ENCODE peak calls at places on chromosomes 16 and 17, in six cellular contexts. One of them, this sample, is unnamed.

GRCh38 chr16:66477028-66477515 is 50.0 kb downstream of the BEAN1 start:
- DNase-seq in HTR-8/SVneo: no peak
- DNase-seq in mesenchymal stem cell: no peak
- DNase-seq in HCEC 1CT: no peak
- DNase-seq in dorsolateral prefrontal cortex: no peak
- DNase-seq in activated naive CD8-positive, alpha-beta T cell treated with anti-CD3 and anti-CD28 coated beads for 36 hours: no peak
- DNase-seq in this sample: no peak

GRCh38 chr16:2762711-2763110 is 10.3 kb downstream of the SRRM2 start:
- DNase-seq in HTR-8/SVneo: no peak
- DNase-seq in mesenchymal stem cell: no peak
- DNase-seq in HCEC 1CT: no peak
- DNase-seq in dorsolateral prefrontal cortex: no peak
- DNase-seq in activated naive CD8-positive, alpha-beta T cell treated with anti-CD3 and anti-CD28 coated beads for 36 hours: no peak
- DNase-seq in this sample: no peak

GRCh38 chr17:74748279-74748528 is 224 bp upstream of the NHERF1 start:
- DNase-seq in HTR-8/SVneo: no peak
- DNase-seq in mesenchymal stem cell: no peak
- DNase-seq in HCEC 1CT: no peak
- DNase-seq in dorsolateral prefrontal cortex: no peak
- DNase-seq in activated naive CD8-positive, alpha-beta T cell treated with anti-CD3 and anti-CD28 coated beads for 36 hours: peak; percentile 98
- DNase-seq in this sample: no peak

GRCh38 chr17:44383363-44383762 is 6.1 kb downstream of the ITGA2B start:
- DNase-seq in HTR-8/SVneo: no peak
- DNase-seq in mesenchymal stem cell: no peak
- DNase-seq in HCEC 1CT: no peak
- DNase-seq in dorsolateral prefrontal cortex: peak; percentile 25
- DNase-seq in activated naive CD8-positive, alpha-beta T cell treated with anti-CD3 and anti-CD28 coated beads for 36 hours: no peak
- DNase-seq in this sample: no peak

GRCh38 chr17:56347646-56348045 is 194.4 kb downstream of the ANKFN1 start:
- DNase-seq in HTR-8/SVneo: no peak
- DNase-seq in mesenchymal stem cell: no peak
- DNase-seq in HCEC 1CT: no peak
- DNase-seq in dorsolateral prefrontal cortex: no peak
- DNase-seq in activated naive CD8-positive, alpha-beta T cell treated with anti-CD3 and anti-CD28 coated beads for 36 hours: no peak
- DNase-seq in this sample: no peak

GRCh38 chr16:30901201-30902069 is 5.0 kb downstream of the CTF1 start:
- DNase-seq in HTR-8/SVneo: no peak
- DNase-seq in mesenchymal stem cell: peak; percentile 22
- DNase-seq in HCEC 1CT: no peak
- DNase-seq in dorsolateral prefrontal cortex: no peak
- DNase-seq in activated naive CD8-positive, alpha-beta T cell treated with anti-CD3 and anti-CD28 coated beads for 36 hours: no peak
- DNase-seq in this sample: no peak

GRCh38 chr16:72042157-72042660 is 12.1 kb upstream of the HP start:
- DNase-seq in HTR-8/SVneo: no peak
- DNase-seq in mesenchymal stem cell: no peak
- DNase-seq in HCEC 1CT: no peak
- DNase-seq in dorsolateral prefrontal cortex: no peak
- DNase-seq in activated naive CD8-positive, alpha-beta T cell treated with anti-CD3 and anti-CD28 coated beads for 36 hours: no peak
- DNase-seq in this sample: no peak

GRCh38 chr16:81112453-81112852 is 16.3 kb upstream of the GCSH start:
- DNase-seq in HTR-8/SVneo: no peak
- DNase-seq in mesenchymal stem cell: no peak
- DNase-seq in HCEC 1CT: no peak
- DNase-seq in dorsolateral prefrontal cortex: no peak
- DNase-seq in activated naive CD8-positive, alpha-beta T cell treated with anti-CD3 and anti-CD28 coated beads for 36 hours: no peak
- DNase-seq in this sample: no peak

GRCh38 chr16:79717324-79717848 is 116.8 kb upstream of the MAF start:
- DNase-seq in HTR-8/SVneo: no peak
- DNase-seq in mesenchymal stem cell: peak; percentile 22
- DNase-seq in HCEC 1CT: no peak
- DNase-seq in dorsolateral prefrontal cortex: no peak
- DNase-seq in activated naive CD8-positive, alpha-beta T cell treated with anti-CD3 and anti-CD28 coated beads for 36 hours: no peak
- DNase-seq in this sample: no peak

GRCh38 chr16:88506723-88507122 is 53.6 kb downstream of the ZFPM1 start:
- DNase-seq in HTR-8/SVneo: no peak
- DNase-seq in mesenchymal stem cell: no peak
- DNase-seq in HCEC 1CT: no peak
- DNase-seq in dorsolateral prefrontal cortex: no peak
- DNase-seq in activated naive CD8-positive, alpha-beta T cell treated with anti-CD3 and anti-CD28 coated beads for 36 hours: no peak
- DNase-seq in this sample: no peak

GRCh38 chr17:63790057-63790456 is 16.1 kb downstream of the DDX42 start:
- DNase-seq in HTR-8/SVneo: no peak
- DNase-seq in mesenchymal stem cell: no peak
- DNase-seq in HCEC 1CT: no peak
- DNase-seq in dorsolateral prefrontal cortex: no peak
- DNase-seq in activated naive CD8-positive, alpha-beta T cell treated with anti-CD3 and anti-CD28 coated beads for 36 hours: no peak
- DNase-seq in this sample: no peak

GRCh38 chr17:74373838-74374606 is 6.7 kb downstream of the GPR142 start:
- DNase-seq in HTR-8/SVneo: no peak
- DNase-seq in mesenchymal stem cell: peak; percentile 2
- DNase-seq in HCEC 1CT: no peak
- DNase-seq in dorsolateral prefrontal cortex: peak; percentile 82
- DNase-seq in activated naive CD8-positive, alpha-beta T cell treated with anti-CD3 and anti-CD28 coated beads for 36 hours: no peak
- DNase-seq in this sample: no peak

GRCh38 chr16:70685061-70685937 is 554 bp downstream of the MTSS2 start:
- DNase-seq in HTR-8/SVneo: no peak
- DNase-seq in mesenchymal stem cell: peak; percentile 32
- DNase-seq in HCEC 1CT: no peak
- DNase-seq in dorsolateral prefrontal cortex: no peak
- DNase-seq in activated naive CD8-positive, alpha-beta T cell treated with anti-CD3 and anti-CD28 coated beads for 36 hours: peak; percentile 25
- DNase-seq in this sample: peak; percentile 63

GRCh38 chr17:49497147-49498036 is 2.3 kb downstream of the NGFR start:
- DNase-seq in HTR-8/SVneo: no peak
- DNase-seq in mesenchymal stem cell: peak; percentile 56
- DNase-seq in HCEC 1CT: peak; percentile 4
- DNase-seq in dorsolateral prefrontal cortex: no peak
- DNase-seq in activated naive CD8-positive, alpha-beta T cell treated with anti-CD3 and anti-CD28 coated beads for 36 hours: peak; percentile 9
- DNase-seq in this sample: peak; percentile 51

GRCh38 chr16:65315004-65315398 is 193.1 kb upstream of the CDH11 start:
- DNase-seq in HTR-8/SVneo: no peak
- DNase-seq in mesenchymal stem cell: no peak
- DNase-seq in HCEC 1CT: no peak
- DNase-seq in dorsolateral prefrontal cortex: no peak
- DNase-seq in activated naive CD8-positive, alpha-beta T cell treated with anti-CD3 and anti-CD28 coated beads for 36 hours: no peak
- DNase-seq in this sample: no peak

GRCh38 chr17:7916799-7917198 is 710 bp upstream of the RNF227 start:
- DNase-seq in HTR-8/SVneo: peak; percentile 21
- DNase-seq in mesenchymal stem cell: peak; percentile 2
- DNase-seq in HCEC 1CT: no peak
- DNase-seq in dorsolateral prefrontal cortex: no peak
- DNase-seq in activated naive CD8-positive, alpha-beta T cell treated with anti-CD3 and anti-CD28 coated beads for 36 hours: no peak
- DNase-seq in this sample: peak; percentile 47

GRCh38 chr17:72121164-72122001 is 563 bp downstream of the SOX9 start:
- DNase-seq in HTR-8/SVneo: no peak
- DNase-seq in mesenchymal stem cell: peak; percentile 76
- DNase-seq in HCEC 1CT: no peak
- DNase-seq in dorsolateral prefrontal cortex: peak; percentile 62
- DNase-seq in activated naive CD8-positive, alpha-beta T cell treated with anti-CD3 and anti-CD28 coated beads for 36 hours: no peak
- DNase-seq in this sample: peak; percentile 63

GRCh38 chr17:7109461-7110322 is 4.9 kb downstream of the ASGR2 start:
- DNase-seq in HTR-8/SVneo: no peak
- DNase-seq in mesenchymal stem cell: no peak
- DNase-seq in HCEC 1CT: no peak
- DNase-seq in dorsolateral prefrontal cortex: no peak
- DNase-seq in activated naive CD8-positive, alpha-beta T cell treated with anti-CD3 and anti-CD28 coated beads for 36 hours: no peak
- DNase-seq in this sample: no peak

GRCh38 chr16:62882552-62883221 is 846.4 kb upstream of the CDH8 start:
- DNase-seq in HTR-8/SVneo: no peak
- DNase-seq in mesenchymal stem cell: no peak
- DNase-seq in HCEC 1CT: no peak
- DNase-seq in dorsolateral prefrontal cortex: no peak
- DNase-seq in activated naive CD8-positive, alpha-beta T cell treated with anti-CD3 and anti-CD28 coated beads for 36 hours: no peak
- DNase-seq in this sample: no peak

GRCh38 chr16:85573696-85574641 is 39.2 kb upstream of the GSE1 start:
- DNase-seq in HTR-8/SVneo: no peak
- DNase-seq in mesenchymal stem cell: peak; percentile 78
- DNase-seq in HCEC 1CT: no peak
- DNase-seq in dorsolateral prefrontal cortex: no peak
- DNase-seq in activated naive CD8-positive, alpha-beta T cell treated with anti-CD3 and anti-CD28 coated beads for 36 hours: no peak
- DNase-seq in this sample: peak; percentile 87

GRCh38 chr17:74865504-74866197 is 6.0 kb upstream of the GRIN2C start:
- DNase-seq in HTR-8/SVneo: no peak
- DNase-seq in mesenchymal stem cell: no peak
- DNase-seq in HCEC 1CT: no peak
- DNase-seq in dorsolateral prefrontal cortex: no peak
- DNase-seq in activated naive CD8-positive, alpha-beta T cell treated with anti-CD3 and anti-CD28 coated beads for 36 hours: no peak
- DNase-seq in this sample: no peak

GRCh38 chr17:78301821-78302213 is 58.1 kb downstream of the SOCS3 start:
- DNase-seq in HTR-8/SVneo: no peak
- DNase-seq in mesenchymal stem cell: no peak
- DNase-seq in HCEC 1CT: no peak
- DNase-seq in dorsolateral prefrontal cortex: no peak
- DNase-seq in activated naive CD8-positive, alpha-beta T cell treated with anti-CD3 and anti-CD28 coated beads for 36 hours: no peak
- DNase-seq in this sample: no peak

GRCh38 chr17:19024101-19025078 is 19.8 kb upstream of the FAM83G start:
- DNase-seq in HTR-8/SVneo: no peak
- DNase-seq in mesenchymal stem cell: no peak
- DNase-seq in HCEC 1CT: no peak
- DNase-seq in dorsolateral prefrontal cortex: no peak
- DNase-seq in activated naive CD8-positive, alpha-beta T cell treated with anti-CD3 and anti-CD28 coated beads for 36 hours: no peak
- DNase-seq in this sample: no peak

GRCh38 chr17:27382025-27382424 is 74.2 kb upstream of the KSR1 start:
- DNase-seq in HTR-8/SVneo: no peak
- DNase-seq in mesenchymal stem cell: no peak
- DNase-seq in HCEC 1CT: no peak
- DNase-seq in dorsolateral prefrontal cortex: no peak
- DNase-seq in activated naive CD8-positive, alpha-beta T cell treated with anti-CD3 and anti-CD28 coated beads for 36 hours: no peak
- DNase-seq in this sample: no peak

GRCh38 chr17:30093463-30094147 is 23.0 kb upstream of the NSRP1 start:
- DNase-seq in HTR-8/SVneo: peak; percentile 84
- DNase-seq in mesenchymal stem cell: peak; percentile 70
- DNase-seq in HCEC 1CT: peak; percentile 26
- DNase-seq in dorsolateral prefrontal cortex: peak; percentile 50
- DNase-seq in activated naive CD8-positive, alpha-beta T cell treated with anti-CD3 and anti-CD28 coated beads for 36 hours: peak; percentile 39
- DNase-seq in this sample: peak; percentile 69

GRCh38 chr16:88923926-88924833 is 52.8 kb downstream of the CBFA2T3 start:
- DNase-seq in HTR-8/SVneo: no peak
- DNase-seq in mesenchymal stem cell: peak; percentile 16
- DNase-seq in HCEC 1CT: no peak
- DNase-seq in dorsolateral prefrontal cortex: no peak
- DNase-seq in activated naive CD8-positive, alpha-beta T cell treated with anti-CD3 and anti-CD28 coated beads for 36 hours: no peak
- DNase-seq in this sample: no peak

GRCh38 chr17:17493249-17493985 is 2.8 kb downstream of the RASD1 start:
- DNase-seq in HTR-8/SVneo: no peak
- DNase-seq in mesenchymal stem cell: no peak
- DNase-seq in HCEC 1CT: no peak
- DNase-seq in dorsolateral prefrontal cortex: peak; percentile 45
- DNase-seq in activated naive CD8-positive, alpha-beta T cell treated with anti-CD3 and anti-CD28 coated beads for 36 hours: no peak
- DNase-seq in this sample: no peak

GRCh38 chr16:22353933-22354541 is 20.4 kb downstream of the CDR2 start:
- DNase-seq in HTR-8/SVneo: no peak
- DNase-seq in mesenchymal stem cell: no peak
- DNase-seq in HCEC 1CT: no peak
- DNase-seq in dorsolateral prefrontal cortex: no peak
- DNase-seq in activated naive CD8-positive, alpha-beta T cell treated with anti-CD3 and anti-CD28 coated beads for 36 hours: no peak
- DNase-seq in this sample: no peak

GRCh38 chr16:50979806-50980620 is 171.1 kb downstream of the SALL1 start:
- DNase-seq in HTR-8/SVneo: no peak
- DNase-seq in mesenchymal stem cell: no peak
- DNase-seq in HCEC 1CT: no peak
- DNase-seq in dorsolateral prefrontal cortex: no peak
- DNase-seq in activated naive CD8-positive, alpha-beta T cell treated with anti-CD3 and anti-CD28 coated beads for 36 hours: no peak
- DNase-seq in this sample: no peak

GRCh38 chr17:9022553-9023388 is 1.5 kb downstream of the NTN1 start:
- DNase-seq in HTR-8/SVneo: no peak
- DNase-seq in mesenchymal stem cell: peak; percentile 9
- DNase-seq in HCEC 1CT: no peak
- DNase-seq in dorsolateral prefrontal cortex: no peak
- DNase-seq in activated naive CD8-positive, alpha-beta T cell treated with anti-CD3 and anti-CD28 coated beads for 36 hours: peak; percentile 17
- DNase-seq in this sample: no peak

GRCh38 chr16:11090947-11091785 is 146.8 kb downstream of the CLEC16A start:
- DNase-seq in HTR-8/SVneo: no peak
- DNase-seq in mesenchymal stem cell: no peak
- DNase-seq in HCEC 1CT: no peak
- DNase-seq in dorsolateral prefrontal cortex: no peak
- DNase-seq in activated naive CD8-positive, alpha-beta T cell treated with anti-CD3 and anti-CD28 coated beads for 36 hours: peak; percentile 38
- DNase-seq in this sample: no peak

GRCh38 chr17:37546242-37546641 is 56.6 kb downstream of the DUSP14 start:
- DNase-seq in HTR-8/SVneo: no peak
- DNase-seq in mesenchymal stem cell: no peak
- DNase-seq in HCEC 1CT: no peak
- DNase-seq in dorsolateral prefrontal cortex: no peak
- DNase-seq in activated naive CD8-positive, alpha-beta T cell treated with anti-CD3 and anti-CD28 coated beads for 36 hours: no peak
- DNase-seq in this sample: no peak

GRCh38 chr17:67990909-67991308 is 5.4 kb downstream of the C17orf58 start:
- DNase-seq in HTR-8/SVneo: no peak
- DNase-seq in mesenchymal stem cell: no peak
- DNase-seq in HCEC 1CT: no peak
- DNase-seq in dorsolateral prefrontal cortex: no peak
- DNase-seq in activated naive CD8-positive, alpha-beta T cell treated with anti-CD3 and anti-CD28 coated beads for 36 hours: no peak
- DNase-seq in this sample: no peak

GRCh38 chr17:75970626-75971025 is 8.3 kb downstream of the ACOX1 start:
- DNase-seq in HTR-8/SVneo: no peak
- DNase-seq in mesenchymal stem cell: no peak
- DNase-seq in HCEC 1CT: no peak
- DNase-seq in dorsolateral prefrontal cortex: no peak
- DNase-seq in activated naive CD8-positive, alpha-beta T cell treated with anti-CD3 and anti-CD28 coated beads for 36 hours: no peak
- DNase-seq in this sample: no peak

GRCh38 chr17:42673885-42674754 is 2.7 kb downstream of the PLEKHH3 start:
- DNase-seq in HTR-8/SVneo: peak; percentile 59
- DNase-seq in mesenchymal stem cell: peak; percentile 83
- DNase-seq in HCEC 1CT: peak; percentile 61
- DNase-seq in dorsolateral prefrontal cortex: no peak
- DNase-seq in activated naive CD8-positive, alpha-beta T cell treated with anti-CD3 and anti-CD28 coated beads for 36 hours: no peak
- DNase-seq in this sample: peak; percentile 92

GRCh38 chr17:8470447-8471047 is 34.9 kb downstream of the NDEL1 start:
- DNase-seq in HTR-8/SVneo: no peak
- DNase-seq in mesenchymal stem cell: no peak
- DNase-seq in HCEC 1CT: no peak
- DNase-seq in dorsolateral prefrontal cortex: peak; percentile 77
- DNase-seq in activated naive CD8-positive, alpha-beta T cell treated with anti-CD3 and anti-CD28 coated beads for 36 hours: no peak
- DNase-seq in this sample: no peak

GRCh38 chr17:64070213-64070612 is 49.8 kb upstream of the ICAM2 start:
- DNase-seq in HTR-8/SVneo: no peak
- DNase-seq in mesenchymal stem cell: no peak
- DNase-seq in HCEC 1CT: no peak
- DNase-seq in dorsolateral prefrontal cortex: no peak
- DNase-seq in activated naive CD8-positive, alpha-beta T cell treated with anti-CD3 and anti-CD28 coated beads for 36 hours: no peak
- DNase-seq in this sample: no peak

GRCh38 chr17:39487946-39488345 is 26.7 kb downstream of the CDK12 start:
- DNase-seq in HTR-8/SVneo: no peak
- DNase-seq in mesenchymal stem cell: no peak
- DNase-seq in HCEC 1CT: peak; percentile 7
- DNase-seq in dorsolateral prefrontal cortex: no peak
- DNase-seq in activated naive CD8-positive, alpha-beta T cell treated with anti-CD3 and anti-CD28 coated beads for 36 hours: no peak
- DNase-seq in this sample: no peak

GRCh38 chr17:60354223-60354622 is 37.7 kb downstream of the USP32 start:
- DNase-seq in HTR-8/SVneo: peak; percentile 63
- DNase-seq in mesenchymal stem cell: peak; percentile 86
- DNase-seq in HCEC 1CT: peak; percentile 88
- DNase-seq in dorsolateral prefrontal cortex: no peak
- DNase-seq in activated naive CD8-positive, alpha-beta T cell treated with anti-CD3 and anti-CD28 coated beads for 36 hours: no peak
- DNase-seq in this sample: peak; percentile 35

GRCh38 chr16:12095275-12096161 is 119.0 kb downstream of the SNX29 start:
- DNase-seq in HTR-8/SVneo: peak; percentile 57
- DNase-seq in mesenchymal stem cell: peak; percentile 69
- DNase-seq in HCEC 1CT: peak; percentile 54
- DNase-seq in dorsolateral prefrontal cortex: peak; percentile 81
- DNase-seq in activated naive CD8-positive, alpha-beta T cell treated with anti-CD3 and anti-CD28 coated beads for 36 hours: peak; percentile 54
- DNase-seq in this sample: peak; percentile 62

This sample was measured in hepatic stellate cell.